ENCODE peak calls at places on chromosomes 4 and X, in eight cellular contexts. O is posterior vena cava, Y is SK-N-SH, N is Calu3, C is WERI-Rb-1, R is adipocyte, X is GM12864, L is HCEC 1CT. I is an unnamed sample.

GRCh38 chrX:23338334-23338733 is 3.7 kb downstream of the PTCHD1 start:
- DNase-seq in R (no peak), N (no peak), L (no peak), X (no peak), C (no peak), Y (no peak), O (no peak), I (no peak)

GRCh38 chrX:17377795-17378194 is 2.8 kb downstream of the NHS start:
- DNase-seq in L (no peak), C (no peak), X (no peak), Y (no peak), N (peak; percentile 5), O (no peak), R (peak; percentile 2), I (no peak)

GRCh38 chr4:165931741-165932140 is 58.7 kb downstream of the TLL1 start:
- DNase-seq in Y (no peak), L (no peak), N (no peak), X (peak; percentile 1), R (no peak), O (no peak), C (no peak), I (no peak)

GRCh38 chrX:138756234-138756633 is 44.7 kb upstream of the FGF13 start:
- DNase-seq in X (no peak), L (peak; percentile 46), O (no peak), Y (no peak), R (no peak), N (peak; percentile 2), C (no peak), I (no peak)

GRCh38 chr4:184961693-184962092 is 56.6 kb upstream of the HELT start:
- DNase-seq in C (no peak), L (no peak), X (no peak), Y (no peak), N (no peak), R (no peak), O (peak; percentile 71), I (no peak)

GRCh38 chr4:158783775-158784174 is 14.9 kb downstream of the FNIP2 start:
- DNase-seq in O (no peak), X (no peak), Y (no peak), N (no peak), L (peak; percentile 60), C (no peak), R (no peak), I (no peak)

GRCh38 chrX:727738-728621 is 97.4 kb downstream of the SHOX start:
- DNase-seq in R (no peak), X (no peak), C (no peak), L (no peak), N (peak; percentile 6), Y (no peak), O (peak; percentile 31), I (no peak)

GRCh38 chr4:130233377-130234047 is 1137.6 kb downstream of the C4orf33 start:
- DNase-seq in N (no peak), C (no peak), R (peak; percentile 45), Y (no peak), O (no peak), L (peak; percentile 62), X (no peak), I (no peak)

GRCh38 chr4:74534936-74535335 is 90.0 kb downstream of the AREG start:
- DNase-seq in Y (no peak), X (no peak), L (no peak), N (no peak), O (no peak), C (no peak), R (peak; percentile 36), I (no peak)

GRCh38 chr4:2341911-2342652 is 76.4 kb downstream of the ZFYVE28 start:
- DNase-seq in O (no peak), L (no peak), R (no peak), N (no peak), C (no peak), Y (no peak), X (no peak), I (no peak)

GRCh38 chrX:3712870-3713224 is 602 bp downstream of the PRKX start:
- DNase-seq in N (no peak), X (no peak), R (no peak), Y (no peak), L (no peak), C (peak; percentile 26), O (no peak), I (no peak)

GRCh38 chr4:1614854-1615595 is 69.1 kb downstream of the FAM53A start:
- DNase-seq in Y (no peak), O (no peak), X (no peak), R (no peak), L (no peak), C (no peak), N (no peak), I (no peak)

GRCh38 chr4:52659016-52659721 is at the start of gene USP46:
- DNase-seq in O (peak; percentile 92), R (peak; percentile 95), L (peak; percentile 61), N (peak; percentile 58), Y (peak; percentile 97), X (no peak), C (peak; percentile 39), I (no peak)

GRCh38 chrX:23766650-23767551 is 16.1 kb upstream of the SAT1 start:
- DNase-seq in O (no peak), R (no peak), N (no peak), C (no peak), X (no peak), Y (peak; percentile 41), L (no peak), I (no peak)

GRCh38 chrX:102808336-102808735 is 87.8 kb downstream of the GPRASP3 start:
- DNase-seq in C (no peak), Y (no peak), X (no peak), O (no peak), N (no peak), L (peak; percentile 69), R (no peak), I (no peak)

GRCh38 chr4:76896731-76897521 is 1.0 kb downstream of the SOWAHB start:
- DNase-seq in N (peak; percentile 54), C (peak; percentile 28), L (no peak), R (peak; percentile 52), O (no peak), Y (peak; percentile 76), X (no peak), I (no peak)

I was measured in HFF-Myc.